ENCODE peak calls at places on chromosomes 7 and 10, in five cellular contexts. E, K, Q, U and R are unnamed samples.

GRCh38 chr7:70303309-70303708 is 705.0 kb downstream of the AUTS2 start:
- DNase-seq in E (no peak), K (no peak), Q (no peak), U (no peak), R (no peak)

GRCh38 chr7:83161186-83161585 is 1.5 kb downstream of the PCLO start:
- DNase-seq in E (peak; percentile 3), K (no peak), Q (no peak), U (no peak), R (no peak)

GRCh38 chr7:148334959-148335577 is 255.5 kb upstream of the C7orf33 start:
- DNase-seq in E (peak; percentile 55), K (no peak), Q (no peak), U (no peak), R (peak; percentile 41)

GRCh38 chr7:2526659-2527504 is 7.3 kb downstream of the LFNG start:
- DNase-seq in E (no peak), K (no peak), Q (no peak), U (no peak), R (no peak)

GRCh38 chr7:127886248-127886647 is 145.0 kb downstream of the LRRC4 start:
- DNase-seq in E (no peak), K (no peak), Q (no peak), U (no peak), R (no peak)

GRCh38 chr7:43303740-43304241 is 191.3 kb downstream of the HECW1 start:
- DNase-seq in E (no peak), K (no peak), Q (peak; percentile 56), U (no peak), R (no peak)

GRCh38 chr7:123823898-123824753 is 20.8 kb upstream of the HYAL4 start:
- DNase-seq in E (no peak), K (no peak), Q (no peak), U (no peak), R (no peak)

GRCh38 chr10:103149991-103150622 is 43.0 kb downstream of the NT5C2 start:
- DNase-seq in E (no peak), K (no peak), Q (no peak), U (no peak), R (no peak)

GRCh38 chr10:44300666-44301649 is 83.9 kb downstream of the CXCL12 start:
- DNase-seq in E (peak; percentile 89), K (peak; percentile 48), Q (no peak), U (peak; percentile 86), R (peak; percentile 98)

GRCh38 chr10:47114680-47115186 is 185.3 kb upstream of the GDF10 start:
- DNase-seq in E (no peak), K (no peak), Q (no peak), U (no peak), R (no peak)

GRCh38 chr7:18467011-18467410 is 28.5 kb upstream of the HDAC9 start:
- DNase-seq in E (no peak), K (no peak), Q (no peak), U (no peak), R (no peak)

DNA sequence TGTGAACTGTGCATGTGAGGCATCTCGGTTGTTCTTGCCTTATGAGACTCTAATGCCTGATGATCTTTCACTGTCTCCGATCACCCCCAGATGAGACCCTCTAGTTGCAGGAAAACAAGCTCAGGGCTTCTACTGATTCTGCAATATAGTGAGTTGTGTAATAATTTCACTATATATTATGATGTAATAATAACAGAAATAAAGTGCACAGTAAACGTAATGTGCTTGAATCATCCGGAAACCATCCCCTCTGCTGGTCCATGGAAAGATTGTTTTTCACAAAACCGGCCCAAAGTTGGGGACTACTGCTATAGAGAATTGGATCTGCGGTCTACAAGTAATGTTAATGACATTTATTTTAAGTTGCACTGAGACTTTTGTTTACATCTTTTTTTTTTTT is 126.7 kb downstream of the TPST1 start:
- DNase-seq in E (no peak), K (no peak), Q (no peak), U (no peak), R (no peak)
- H3K27ac ChIP-seq in E (no peak overlapping the region), K (no peak overlapping the region), Q (no peak overlapping the region), U (no peak overlapping the region), R (no peak overlapping the region)

DNA sequence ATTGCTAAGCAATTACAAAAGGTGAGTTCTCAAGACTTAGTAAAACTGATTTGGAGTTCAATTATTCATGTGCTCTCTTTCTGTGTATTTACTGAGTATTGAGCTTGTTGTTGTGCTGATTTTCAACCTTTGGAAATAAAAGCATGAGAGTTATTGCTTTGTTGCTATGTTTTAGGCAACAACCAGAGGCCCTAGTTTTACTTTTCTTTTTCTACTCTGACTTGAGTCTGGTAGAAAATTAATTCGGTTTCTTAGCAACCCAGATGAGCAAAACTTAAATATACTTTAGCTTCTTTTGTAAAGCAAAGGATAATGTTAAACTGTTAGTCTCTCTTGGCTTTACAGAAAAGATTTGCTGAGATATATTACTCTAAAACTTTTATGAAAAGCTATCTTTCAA is 66.4 kb upstream of the SCIN start:
- DNase-seq in E (no peak), K (no peak), Q (no peak), U (no peak), R (no peak)
- H3K27ac ChIP-seq in E (no peak overlapping the region), K (no peak overlapping the region), Q (no peak overlapping the region), U (no peak overlapping the region), R (no peak overlapping the region)

DNA sequence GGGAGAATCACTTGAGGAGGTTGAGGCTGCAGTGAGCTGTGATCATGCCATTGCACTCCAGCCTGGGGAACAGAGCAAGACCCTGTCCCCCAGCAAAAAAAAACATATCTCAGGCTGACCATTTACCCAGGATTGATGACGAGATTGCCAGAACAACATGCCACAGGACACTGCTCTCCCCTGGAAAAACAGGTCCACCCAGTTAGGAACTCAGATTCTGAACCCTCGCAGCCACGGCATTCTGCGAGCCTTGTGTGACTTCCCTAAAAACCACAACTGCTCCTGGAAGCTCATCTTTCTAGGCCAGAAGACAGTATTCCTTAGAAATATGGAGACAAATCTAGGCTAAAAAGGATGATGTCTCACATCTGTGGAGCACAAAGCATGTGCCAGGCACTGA is 42.1 kb upstream of the SH2B2 start:
- DNase-seq in E (no peak), K (no peak), Q (no peak), U (no peak), R (peak; percentile 54)
- H3K27ac ChIP-seq in E (no peak overlapping the region), K (no peak overlapping the region), Q (no peak overlapping the region), U (no peak overlapping the region), R (no peak overlapping the region)

GRCh38 chr10:123934846-123935245 is 43.2 kb upstream of the CPXM2 start:
- DNase-seq in E (no peak), K (no peak), Q (no peak), U (no peak), R (no peak)
- H3K27ac ChIP-seq in E (no peak overlapping the region), K (no peak overlapping the region), Q (no peak overlapping the region), U (no peak overlapping the region), R (no peak overlapping the region)

DNA sequence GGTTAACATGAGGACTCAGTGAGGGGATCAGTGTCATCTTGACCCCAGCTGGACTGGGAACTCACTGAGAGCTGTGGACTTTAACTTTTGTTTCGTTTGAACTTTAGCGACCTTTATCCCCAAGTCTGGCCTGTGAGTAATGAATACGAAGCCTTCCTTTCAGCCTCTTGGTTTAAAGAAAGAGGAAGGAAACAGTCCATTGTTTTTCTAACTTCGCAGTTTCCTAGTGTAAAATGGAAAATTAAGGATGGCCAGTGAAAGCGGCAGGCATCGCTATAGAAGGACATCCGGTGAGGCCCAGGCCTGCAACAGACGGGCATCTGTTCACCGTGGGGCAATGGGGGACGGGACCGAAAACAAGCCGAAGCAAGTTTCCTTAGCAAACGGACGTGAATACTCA is 44.1 kb upstream of the ADO start:
- DNase-seq in E (no peak), K (peak; percentile 37), Q (no peak), U (no peak), R (no peak)
- H3K27ac ChIP-seq in E (no peak overlapping the region), K (peak overlapping the region; percentile 69), Q (no peak overlapping the region), U (no peak overlapping the region), R (no peak overlapping the region)

GRCh38 chr10:14014423-14014822 is 316.3 kb downstream of the FRMD4A start:
- DNase-seq in E (no peak), K (no peak), Q (no peak), U (no peak), R (no peak)
- H3K27ac ChIP-seq in E (no peak overlapping the region), K (no peak overlapping the region), Q (no peak overlapping the region), U (no peak overlapping the region), R (no peak overlapping the region)

GRCh38 chr10:122915700-122916099 is 5.3 kb downstream of the FAM24A start:
- DNase-seq in E (no peak), K (no peak), Q (no peak), U (no peak), R (no peak)
- H3K27ac ChIP-seq in E (no peak overlapping the region), K (no peak overlapping the region), Q (no peak overlapping the region), U (no peak overlapping the region), R (no peak overlapping the region)

GRCh38 chr10:101709359-101710063 is 14.5 kb upstream of the FBXW4 start:
- DNase-seq in E (peak; percentile 19), K (no peak), Q (no peak), U (no peak), R (no peak)

GRCh38 chr10:101710793-101711192 is 15.8 kb upstream of the FBXW4 start:
- DNase-seq in E (no peak), K (no peak), Q (no peak), U (no peak), R (no peak)

GRCh38 chr10:101710064-101710695 is 15.2 kb upstream of the FBXW4 start:
- DNase-seq in E (no peak), K (no peak), Q (no peak), U (no peak), R (no peak)

GRCh38 chr10:101716891-101717659 is 22.1 kb upstream of the FBXW4 start:
- DNase-seq in E (no peak), K (no peak), Q (no peak), U (no peak), R (peak; percentile 86)

GRCh38 chr10:101712997-101713396 is 18.0 kb upstream of the FBXW4 start:
- DNase-seq in E (no peak), K (no peak), Q (no peak), U (no peak), R (no peak)
- H3K27ac ChIP-seq in E (no peak overlapping the region), K (no peak overlapping the region), Q (no peak overlapping the region), U (no peak overlapping the region), R (no peak overlapping the region)

GRCh38 chr10:101558206-101558605 is 29.9 kb downstream of the POLL start:
- DNase-seq in E (no peak), K (no peak), Q (no peak), U (no peak), R (no peak)
- H3K27ac ChIP-seq in E (no peak overlapping the region), K (no peak overlapping the region), Q (no peak overlapping the region), U (no peak overlapping the region), R (no peak overlapping the region)

DNA sequence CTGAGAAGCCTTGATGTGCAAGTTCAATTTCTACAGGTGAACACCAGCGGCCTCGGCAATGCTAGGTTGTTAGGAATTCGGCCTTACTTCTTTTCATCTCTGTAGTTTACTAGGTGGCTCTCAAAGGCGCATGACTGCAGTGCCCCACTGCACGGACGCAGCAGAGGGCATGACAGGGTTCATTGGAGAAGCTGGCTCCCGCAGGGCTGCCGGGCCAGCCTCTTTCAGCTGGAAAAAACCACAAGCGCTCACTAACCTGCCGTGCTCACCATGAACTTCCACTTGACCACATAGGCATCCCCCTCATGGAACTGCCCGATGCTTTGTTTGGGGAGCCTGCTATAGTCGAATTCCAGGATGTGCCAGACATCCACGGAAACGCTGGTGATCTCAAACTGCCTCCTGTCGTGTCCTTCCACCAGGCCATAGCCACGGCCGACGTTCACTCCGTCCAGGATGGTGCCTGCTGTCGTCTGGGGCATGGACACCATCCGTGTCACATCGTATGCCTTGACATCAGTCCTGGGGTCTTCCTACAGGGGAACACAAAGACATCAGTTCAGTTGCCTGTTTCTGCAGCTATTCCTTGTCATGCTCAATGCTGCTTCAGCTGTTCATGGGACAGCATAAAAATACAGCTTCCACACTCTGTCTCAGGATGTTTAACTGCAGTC is 154.4 kb downstream of the SVIL start:
- DNase-seq in E (no peak), K (no peak), Q (no peak), U (no peak), R (no peak)
- H3K27ac ChIP-seq in E (peak overlapping the region; percentile 93), K (no peak overlapping the region), Q (no peak overlapping the region), U (no peak overlapping the region), R (no peak overlapping the region)